ENCODE peak calls at places on chromosomes 7 and 10, in four cellular contexts. One of them, this sample, is unnamed.

GRCh38 chr10:6514180-6514579 is 65.9 kb downstream of the PRKCQ start:
- DNase-seq in astrocyte of the hippocampus: no peak
- DNase-seq in WTC11: no peak
- DNase-seq in activated CD8-positive, alpha-beta T cell treated with anti-CD3 and anti-CD28 coated beads for 36 hours: no peak
- DNase-seq in this sample: no peak

GRCh38 chr10:72044417-72045041 is 43.8 kb downstream of the SPOCK2 start:
- DNase-seq in astrocyte of the hippocampus: peak
- DNase-seq in activated CD8-positive, alpha-beta T cell treated with anti-CD3 and anti-CD28 coated beads for 36 hours: no peak
- DNase-seq in WTC11: no peak
- DNase-seq in this sample: peak

GRCh38 chr7:105046414-105046813 is 32.4 kb downstream of the KMT2E start:
- DNase-seq in activated CD8-positive, alpha-beta T cell treated with anti-CD3 and anti-CD28 coated beads for 36 hours: no peak
- DNase-seq in astrocyte of the hippocampus: peak
- DNase-seq in WTC11: no peak
- DNase-seq in this sample: no peak

GRCh38 chr10:89310092-89310886 is 8.4 kb downstream of the IFIT2 start:
- DNase-seq in activated CD8-positive, alpha-beta T cell treated with anti-CD3 and anti-CD28 coated beads for 36 hours: no peak
- DNase-seq in WTC11: no peak
- DNase-seq in astrocyte of the hippocampus: no peak
- DNase-seq in this sample: no peak

GRCh38 chr7:15602236-15602635 is 40.4 kb upstream of the AGMO start:
- DNase-seq in activated CD8-positive, alpha-beta T cell treated with anti-CD3 and anti-CD28 coated beads for 36 hours: no peak
- DNase-seq in WTC11: no peak
- DNase-seq in astrocyte of the hippocampus: peak
- DNase-seq in this sample: no peak

GRCh38 chr7:6423942-6424701 is 23.6 kb downstream of the DAGLB start:
- DNase-seq in WTC11: no peak
- DNase-seq in activated CD8-positive, alpha-beta T cell treated with anti-CD3 and anti-CD28 coated beads for 36 hours: no peak
- DNase-seq in astrocyte of the hippocampus: no peak
- DNase-seq in this sample: no peak

GRCh38 chr10:70462349-70462984 is 16.1 kb upstream of the PALD1 start:
- DNase-seq in WTC11: no peak
- DNase-seq in astrocyte of the hippocampus: peak
- DNase-seq in activated CD8-positive, alpha-beta T cell treated with anti-CD3 and anti-CD28 coated beads for 36 hours: no peak
- DNase-seq in this sample: peak

GRCh38 chr10:101658910-101659309 is 36.1 kb downstream of the FBXW4 start:
- DNase-seq in WTC11: no peak
- DNase-seq in astrocyte of the hippocampus: no peak
- DNase-seq in activated CD8-positive, alpha-beta T cell treated with anti-CD3 and anti-CD28 coated beads for 36 hours: no peak
- DNase-seq in this sample: no peak

GRCh38 chr10:12130237-12130872 is 878 bp downstream of the SEC61A2 start:
- DNase-seq in activated CD8-positive, alpha-beta T cell treated with anti-CD3 and anti-CD28 coated beads for 36 hours: peak
- DNase-seq in WTC11: peak
- DNase-seq in astrocyte of the hippocampus: peak
- DNase-seq in this sample: peak

GRCh38 chr10:101043356-101043707 is 12.3 kb downstream of the SFXN3 start:
- DNase-seq in activated CD8-positive, alpha-beta T cell treated with anti-CD3 and anti-CD28 coated beads for 36 hours: no peak
- DNase-seq in astrocyte of the hippocampus: no peak
- DNase-seq in WTC11: no peak
- DNase-seq in this sample: no peak

GRCh38 chr7:79820387-79820786 is 314.2 kb upstream of the GNAI1 start:
- DNase-seq in astrocyte of the hippocampus: peak
- DNase-seq in activated CD8-positive, alpha-beta T cell treated with anti-CD3 and anti-CD28 coated beads for 36 hours: no peak
- DNase-seq in WTC11: no peak
- DNase-seq in this sample: peak

GRCh38 chr7:42605381-42605780 is 306.5 kb downstream of the C7orf25 start:
- DNase-seq in activated CD8-positive, alpha-beta T cell treated with anti-CD3 and anti-CD28 coated beads for 36 hours: no peak
- DNase-seq in WTC11: no peak
- DNase-seq in astrocyte of the hippocampus: peak
- DNase-seq in this sample: peak

GRCh38 chr10:126409821-126410220 is 21.5 kb upstream of the ADAM12 start:
- DNase-seq in WTC11: no peak
- DNase-seq in activated CD8-positive, alpha-beta T cell treated with anti-CD3 and anti-CD28 coated beads for 36 hours: no peak
- DNase-seq in astrocyte of the hippocampus: no peak
- DNase-seq in this sample: no peak

GRCh38 chr7:27145167-27145883 is 1.8 kb upstream of the HOXA5 start:
- DNase-seq in astrocyte of the hippocampus: no peak
- DNase-seq in WTC11: peak
- DNase-seq in activated CD8-positive, alpha-beta T cell treated with anti-CD3 and anti-CD28 coated beads for 36 hours: no peak
- DNase-seq in this sample: no peak

GRCh38 chr10:61452655-61453641 is at the start of gene TMEM26:
- DNase-seq in WTC11: peak
- DNase-seq in activated CD8-positive, alpha-beta T cell treated with anti-CD3 and anti-CD28 coated beads for 36 hours: peak
- DNase-seq in astrocyte of the hippocampus: peak
- DNase-seq in this sample: peak

GRCh38 chr7:9488555-9488954 is 1055.1 kb downstream of the NXPH1 start:
- DNase-seq in astrocyte of the hippocampus: peak
- DNase-seq in WTC11: no peak
- DNase-seq in activated CD8-positive, alpha-beta T cell treated with anti-CD3 and anti-CD28 coated beads for 36 hours: no peak
- DNase-seq in this sample: no peak

GRCh38 chr10:77386833-77387232 is 250.8 kb downstream of the KCNMA1 start:
- DNase-seq in activated CD8-positive, alpha-beta T cell treated with anti-CD3 and anti-CD28 coated beads for 36 hours: peak
- DNase-seq in WTC11: no peak
- DNase-seq in astrocyte of the hippocampus: peak
- DNase-seq in this sample: no peak

GRCh38 chr10:89001428-89002072 is 11.0 kb downstream of the FAS start:
- DNase-seq in astrocyte of the hippocampus: no peak
- DNase-seq in activated CD8-positive, alpha-beta T cell treated with anti-CD3 and anti-CD28 coated beads for 36 hours: no peak
- DNase-seq in WTC11: no peak
- DNase-seq in this sample: peak

GRCh38 chr10:70619271-70620019 is 16.9 kb upstream of the PRF1 start:
- DNase-seq in activated CD8-positive, alpha-beta T cell treated with anti-CD3 and anti-CD28 coated beads for 36 hours: no peak
- DNase-seq in astrocyte of the hippocampus: peak
- DNase-seq in WTC11: no peak
- DNase-seq in this sample: no peak

GRCh38 chr10:3336673-3337293 is 164.2 kb upstream of the PITRM1 start:
- DNase-seq in WTC11: no peak
- DNase-seq in activated CD8-positive, alpha-beta T cell treated with anti-CD3 and anti-CD28 coated beads for 36 hours: no peak
- DNase-seq in astrocyte of the hippocampus: no peak
- DNase-seq in this sample: no peak

GRCh38 chr7:32255036-32255435 is 184.8 kb upstream of the PDE1C start:
- DNase-seq in astrocyte of the hippocampus: no peak
- DNase-seq in activated CD8-positive, alpha-beta T cell treated with anti-CD3 and anti-CD28 coated beads for 36 hours: no peak
- DNase-seq in WTC11: no peak
- DNase-seq in this sample: no peak

GRCh38 chr7:100584677-100585510 is 1.0 kb downstream of the LRCH4 start:
- DNase-seq in astrocyte of the hippocampus: peak
- DNase-seq in WTC11: peak
- DNase-seq in activated CD8-positive, alpha-beta T cell treated with anti-CD3 and anti-CD28 coated beads for 36 hours: peak
- DNase-seq in this sample: peak

GRCh38 chr7:37758467-37758866 is 74.9 kb downstream of the GPR141 start:
- DNase-seq in WTC11: no peak
- DNase-seq in activated CD8-positive, alpha-beta T cell treated with anti-CD3 and anti-CD28 coated beads for 36 hours: no peak
- DNase-seq in astrocyte of the hippocampus: no peak
- DNase-seq in this sample: no peak

GRCh38 chr10:128051548-128051947 is 74.7 kb downstream of the MKI67 start:
- DNase-seq in activated CD8-positive, alpha-beta T cell treated with anti-CD3 and anti-CD28 coated beads for 36 hours: no peak
- DNase-seq in WTC11: no peak
- DNase-seq in astrocyte of the hippocampus: no peak
- DNase-seq in this sample: no peak

GRCh38 chr10:64115913-64116643 is 594.9 kb downstream of the REEP3 start:
- DNase-seq in WTC11: peak
- DNase-seq in activated CD8-positive, alpha-beta T cell treated with anti-CD3 and anti-CD28 coated beads for 36 hours: peak
- DNase-seq in astrocyte of the hippocampus: peak
- DNase-seq in this sample: peak

GRCh38 chr7:118264836-118265235 is 40.3 kb downstream of the ANKRD7 start:
- DNase-seq in WTC11: no peak
- DNase-seq in astrocyte of the hippocampus: no peak
- DNase-seq in activated CD8-positive, alpha-beta T cell treated with anti-CD3 and anti-CD28 coated beads for 36 hours: no peak
- DNase-seq in this sample: no peak

GRCh38 chr7:35793225-35793579 is 7.7 kb upstream of the SEPTIN7 start:
- DNase-seq in WTC11: no peak
- DNase-seq in activated CD8-positive, alpha-beta T cell treated with anti-CD3 and anti-CD28 coated beads for 36 hours: no peak
- DNase-seq in astrocyte of the hippocampus: peak
- DNase-seq in this sample: no peak

GRCh38 chr7:73482746-73483145 is 39.3 kb downstream of the BAZ1B start:
- DNase-seq in astrocyte of the hippocampus: peak
- DNase-seq in WTC11: no peak
- DNase-seq in activated CD8-positive, alpha-beta T cell treated with anti-CD3 and anti-CD28 coated beads for 36 hours: no peak
- DNase-seq in this sample: peak

GRCh38 chr10:3407208-3407607 is 234.6 kb upstream of the PITRM1 start:
- DNase-seq in activated CD8-positive, alpha-beta T cell treated with anti-CD3 and anti-CD28 coated beads for 36 hours: no peak
- DNase-seq in WTC11: no peak
- DNase-seq in astrocyte of the hippocampus: no peak
- DNase-seq in this sample: no peak

GRCh38 chr7:37832194-37832593 is 16.2 kb upstream of the NME8 start:
- DNase-seq in activated CD8-positive, alpha-beta T cell treated with anti-CD3 and anti-CD28 coated beads for 36 hours: peak
- DNase-seq in WTC11: no peak
- DNase-seq in astrocyte of the hippocampus: peak
- DNase-seq in this sample: no peak

GRCh38 chr10:21700474-21700873 is 166.4 kb downstream of the MLLT10 start:
- DNase-seq in astrocyte of the hippocampus: no peak
- DNase-seq in WTC11: no peak
- DNase-seq in activated CD8-positive, alpha-beta T cell treated with anti-CD3 and anti-CD28 coated beads for 36 hours: no peak
- DNase-seq in this sample: peak

GRCh38 chr7:110604885-110605284 is 486.0 kb upstream of the LRRN3 start:
- DNase-seq in astrocyte of the hippocampus: no peak
- DNase-seq in activated CD8-positive, alpha-beta T cell treated with anti-CD3 and anti-CD28 coated beads for 36 hours: no peak
- DNase-seq in WTC11: no peak
- DNase-seq in this sample: no peak

GRCh38 chr7:2651336-2651735 is 19.6 kb downstream of the TTYH3 start:
- DNase-seq in activated CD8-positive, alpha-beta T cell treated with anti-CD3 and anti-CD28 coated beads for 36 hours: peak
- DNase-seq in WTC11: no peak
- DNase-seq in astrocyte of the hippocampus: peak
- DNase-seq in this sample: peak

GRCh38 chr10:78852856-78853255 is 215.9 kb upstream of the ZMIZ1 start:
- DNase-seq in astrocyte of the hippocampus: peak
- DNase-seq in WTC11: peak
- DNase-seq in activated CD8-positive, alpha-beta T cell treated with anti-CD3 and anti-CD28 coated beads for 36 hours: peak
- DNase-seq in this sample: peak

GRCh38 chr10:35728341-35728740 is 86.2 kb upstream of the FZD8 start:
- DNase-seq in activated CD8-positive, alpha-beta T cell treated with anti-CD3 and anti-CD28 coated beads for 36 hours: no peak
- DNase-seq in astrocyte of the hippocampus: no peak
- DNase-seq in WTC11: no peak
- DNase-seq in this sample: no peak

GRCh38 chr7:30164567-30164966 is 29.8 kb downstream of the MTURN start:
- DNase-seq in WTC11: no peak
- DNase-seq in activated CD8-positive, alpha-beta T cell treated with anti-CD3 and anti-CD28 coated beads for 36 hours: no peak
- DNase-seq in astrocyte of the hippocampus: peak
- DNase-seq in this sample: peak

GRCh38 chr10:90912854-90913479 is 7.9 kb downstream of the ANKRD1 start:
- DNase-seq in activated CD8-positive, alpha-beta T cell treated with anti-CD3 and anti-CD28 coated beads for 36 hours: no peak
- DNase-seq in astrocyte of the hippocampus: peak
- DNase-seq in WTC11: no peak
- DNase-seq in this sample: no peak

This sample was measured in neural progenitor cell.